ENCODE peak calls at places on chromosomes 12 and 14, in seven cellular contexts. G, I, P, R, S, M and T are unnamed samples. For H3K4me1, the result is how much of the 10 kb centered on the place peaks cover.

GRCh38 chr12:13173537-13173936 is 23.0 kb upstream of the EMP1 start:
- DNase-seq in G (no peak), S (peak), R (peak), I (peak), P (peak), M (peak), T (peak)

GRCh38 chr14:74147571-74147970 is 62.8 kb downstream of the LIN52 start:
- DNase-seq in P (no peak), G (no peak), I (no peak), M (no peak), R (no peak), S (no peak), T (no peak)

GRCh38 chr12:91636721-91637120 is 454.1 kb upstream of the DCN start:
- DNase-seq in R (no peak), S (no peak), P (no peak), G (no peak), M (no peak), I (no peak), T (no peak)

GRCh38 chr12:23543767-23544166 is 405.7 kb downstream of the SOX5 start:
- DNase-seq in G (no peak), S (no peak), P (no peak), M (no peak), R (no peak), I (no peak), T (no peak)

GRCh38 chr12:24617471-24617870 is 331.4 kb downstream of the BCAT1 start:
- DNase-seq in P (peak), R (no peak), I (no peak), G (no peak), S (no peak), M (no peak), T (no peak)

GRCh38 chr14:65840118-65840751 is 427.7 kb downstream of the FUT8 start:
- DNase-seq in G (no peak), S (no peak), M (no peak), P (no peak), R (no peak), I (no peak), T (no peak)

GRCh38 chr12:74820324-74820723 is 282.7 kb downstream of the ATXN7L3B start:
- DNase-seq in R (no peak), I (no peak), G (no peak), M (no peak), S (no peak), P (no peak), T (no peak)

GRCh38 chr12:77032406-77032805 is 33.0 kb downstream of the E2F7 start:
- DNase-seq in M (no peak), R (no peak), G (no peak), S (no peak), I (no peak), P (peak), T (no peak)

GRCh38 chr12:64611430-64612286 is 1.4 kb downstream of the RASSF3 start:
- DNase-seq in I (peak), G (peak), S (peak), M (peak), R (peak), P (peak), T (no peak)

GRCh38 chr12:84842406-84843013 is 70.1 kb downstream of the SLC6A15 start:
- DNase-seq in G (no peak), S (peak), P (peak), M (no peak), R (no peak), I (no peak), T (no peak)

GRCh38 chr12:71223139-71223538 is 65.3 kb upstream of the TSPAN8 start:
- DNase-seq in R (no peak), S (no peak), G (no peak), I (no peak), M (no peak), P (no peak), T (no peak)

GRCh38 chr12:12338528-12339168 is 11.4 kb downstream of the MANSC1 start:
- DNase-seq in R (no peak), M (no peak), S (no peak), G (no peak), P (peak), I (no peak), T (no peak)

GRCh38 chr12:132168311-132169031 is 24.2 kb downstream of the NOC4L start:
- DNase-seq in P (no peak), G (no peak), S (no peak), M (no peak), R (no peak), I (no peak), T (no peak)

GRCh38 chr12:41566703-41567102 is 378.6 kb downstream of the PDZRN4 start:
- DNase-seq in G (no peak), I (no peak), P (no peak), M (no peak), R (no peak), S (no peak), T (no peak)

GRCh38 chr14:67004521-67004920 is 184.7 kb upstream of the GARIN2 start:
- DNase-seq in P (no peak), S (no peak), M (no peak), I (no peak), G (no peak), R (no peak), T (no peak)

GRCh38 chr12:86081798-86082197 is 174.4 kb downstream of the MGAT4C start:
- DNase-seq in I (no peak), R (no peak), G (no peak), M (no peak), S (no peak), P (no peak), T (no peak)

GRCh38 chr12:131736807-131737484 is 26.1 kb downstream of the SFSWAP start:
- DNase-seq in M (no peak), P (peak), I (no peak), R (no peak), G (no peak), S (no peak), T (no peak)

GRCh38 chr12:131111446-131111845 is 157.7 kb downstream of the ADGRD1 start:
- DNase-seq in R (no peak), S (no peak), G (no peak), P (no peak), M (no peak), I (no peak), T (no peak)

GRCh38 chr14:24151404-24152080 is 4.2 kb downstream of the RNF31 start:
- DNase-seq in M (no peak), P (no peak), S (no peak), I (no peak), G (peak), R (no peak), T (no peak)

GRCh38 chr14:55715889-55716288 is 135.9 kb downstream of the KTN1 start:
- DNase-seq in I (peak), M (peak), G (no peak), S (peak), R (peak), P (peak), T (peak)

GRCh38 chr14:64628940-64629403 is 75.3 kb upstream of the PLEKHG3 start:
- DNase-seq in R (no peak), G (no peak), S (no peak), I (no peak), P (peak), M (peak), T (no peak)

GRCh38 chr12:89707992-89708792 is 446 bp downstream of the ATP2B1 start:
- DNase-seq in S (no peak), P (peak), R (peak), I (peak), M (peak), G (peak), T (peak)

GRCh38 chr12:49540229-49541139 is 1.7 kb downstream of the KCNH3 start:
- DNase-seq in I (no peak), M (peak), P (no peak), S (no peak), R (no peak), G (peak), T (no peak)

GRCh38 chr14:102953100-102953499 is 30.6 kb downstream of the AMN start:
- DNase-seq in I (no peak), G (no peak), M (no peak), P (no peak), S (no peak), R (no peak), T (no peak)

GRCh38 chr12:52245962-52246577 is 13.0 kb downstream of the KRT7 start:
- DNase-seq in P (no peak), S (no peak), G (no peak), R (no peak), M (no peak), I (no peak), T (no peak)

GRCh38 chr14:51719970-51720369 is 68.3 kb downstream of the FRMD6 start:
- DNase-seq in P (no peak), M (no peak), G (no peak), R (no peak), I (no peak), S (no peak), T (no peak)

GRCh38 chr12:92242917-92243316 is 97.3 kb upstream of the BTG1 start:
- DNase-seq in S (no peak), R (no peak), I (peak), G (no peak), M (peak), P (peak), T (peak)

GRCh38 chr14:77213657-77214016 is 32.0 kb downstream of the TMEM63C start:
- DNase-seq in P (no peak), R (no peak), I (no peak), S (no peak), G (no peak), M (no peak), T (no peak)

GRCh38 chr12:53058674-53059433 is 9.0 kb downstream of the TNS2 start:
- DNase-seq in P (no peak), G (peak), I (peak), S (peak), R (no peak), M (no peak), T (peak)

GRCh38 chr14:94612174-94612573 is at the start of gene SERPINA3:
- DNase-seq in S (peak), M (no peak), I (peak), R (no peak), G (no peak), P (peak), T (no peak)
- TF ChIP-seq POLR2A in S (no peak), M (no peak), I (peak), R (no peak), G (no peak), P (no peak), T (no peak)

GRCh38 chr14:104967414-104968152 is 10.6 kb downstream of the AHNAK2 start:
- DNase-seq in G (no peak), R (no peak), M (peak), S (no peak), I (peak), P (no peak), T (no peak)
- H3K4me1 ChIP-seq in G (under half), R (under half), M (under half), S (under half), I (under half), P (under half), T (under half)

GRCh38 chr12:14950421-14950820 is 11.0 kb downstream of the ARHGDIB start:
- DNase-seq in M (no peak), I (no peak), S (no peak), P (no peak), R (no peak), G (no peak), T (no peak)
- TF ChIP-seq POLR2A in M (no peak), I (no peak), S (no peak), P (no peak), R (no peak), G (no peak), T (no peak)

GRCh38 chr14:32470161-32470705 is 141.1 kb downstream of the AKAP6 start:
- DNase-seq in P (peak), M (no peak), I (no peak), R (no peak), G (no peak), S (no peak), T (no peak)
- H3K4me1 ChIP-seq in P (under half), M (under half), I (under half), R (under half), G (under half), S (under half), T (under half)